ENCODE peak calls at places on chromosomes 11 and 22, in ten cellular contexts. O is HFFc6; U is activated T-cell treated with anti-CD3 and anti-CD28 coated beads, Interleukin-2, amount 50 U/mL, for 72 hours; X is Jurkat, Clone E6-1; Z is T-helper 9 cell; W is stimulated activated CD8-positive, alpha-beta memory T cell treated with anti-CD3 and anti-CD28 coated beads, Interleukin-4, amount 100 ng/mL, for 4 hours; C is GM23248; J is progenitor cell of endocrine pancreas; P is stimulated activated CD4-positive, alpha-beta T cell treated with anti-CD3 and anti-CD28 coated beads, Interleukin-4, amount 100 ng/mL, for 48 hours; G is myocyte. F is an unnamed sample.
A peak's percentile ranks its signal among the peaks of the same experiment; 100 is the strongest.

GRCh38 chr11:128594246-128594645 is 6.9 kb upstream of the ETS1 start:
- DNase-seq in U (no peak), G (no peak), W (no peak), C (no peak), X (no peak), Z (no peak), J (no peak), P (no peak), O (no peak), F (no peak)

GRCh38 chr22:49763696-49764095 is 64.0 kb downstream of the BRD1 start:
- DNase-seq in C (no peak), U (no peak), W (no peak), X (no peak), O (no peak), J (peak; percentile 7), P (no peak), Z (no peak), G (no peak), F (no peak)

GRCh38 chr11:32830796-32831195 is 1.1 kb downstream of the PRRG4 start:
- DNase-seq in W (no peak), P (no peak), O (no peak), C (no peak), G (no peak), U (no peak), J (no peak), X (no peak), Z (no peak), F (no peak)

GRCh38 chr11:132251095-132251494 is 880.7 kb downstream of the NTM start:
- DNase-seq in G (no peak), Z (no peak), X (no peak), W (no peak), C (no peak), J (no peak), P (no peak), O (no peak), U (no peak), F (no peak)

GRCh38 chr11:44418438-44418795 is 108.5 kb upstream of the ALX4 start:
- DNase-seq in X (no peak), W (no peak), C (no peak), G (peak; percentile 80), U (no peak), Z (no peak), P (no peak), J (no peak), O (no peak), F (no peak)

GRCh38 chr11:78645226-78646202 is 70.8 kb upstream of the NARS2 start:
- DNase-seq in G (peak; percentile 61), W (peak; percentile 41), U (peak; percentile 63), Z (peak; percentile 45), J (peak; percentile 78), C (peak; percentile 60), O (peak; percentile 39), P (peak; percentile 55), X (peak; percentile 35), F (peak; percentile 47)

GRCh38 chr22:45426387-45426786 is 12.9 kb downstream of the RIBC2 start:
- DNase-seq in C (no peak), X (no peak), P (no peak), Z (no peak), G (no peak), W (no peak), O (no peak), J (no peak), U (no peak), F (no peak)

GRCh38 chr11:36251716-36252307 is 37.4 kb downstream of the COMMD9 start:
- DNase-seq in P (no peak), Z (no peak), X (no peak), W (no peak), O (no peak), G (no peak), J (no peak), U (no peak), C (no peak), F (no peak)

GRCh38 chr22:36454916-36455570 is 26.4 kb downstream of the TXN2 start:
- DNase-seq in Z (peak; percentile 95), G (peak; percentile 51), X (peak; percentile 93), C (peak; percentile 85), O (peak; percentile 57), J (peak; percentile 94), P (peak; percentile 96), U (peak; percentile 98), W (peak; percentile 79), F (peak; percentile 93)

GRCh38 chr22:38187413-38188212 is 6.0 kb upstream of the PLA2G6 start:
- DNase-seq in G (peak; percentile 85), O (no peak), U (no peak), P (no peak), J (no peak), Z (no peak), X (no peak), C (no peak), W (no peak), F (peak; percentile 61)

GRCh38 chr22:25548866-25549464 is 15.5 kb upstream of the GRK3 start:
- DNase-seq in U (no peak), O (no peak), P (no peak), W (no peak), X (no peak), J (no peak), C (no peak), G (no peak), Z (no peak), F (peak; percentile 31)

GRCh38 chr11:107301886-107302285 is 155.7 kb downstream of the CWF19L2 start:
- DNase-seq in W (no peak), G (no peak), X (no peak), C (no peak), J (no peak), P (no peak), Z (no peak), O (no peak), U (no peak), F (peak; percentile 7)

GRCh38 chr11:44752262-44752661 is 25.5 kb downstream of the TSPAN18 start:
- DNase-seq in W (no peak), J (no peak), U (no peak), X (no peak), C (no peak), P (no peak), Z (no peak), O (no peak), G (no peak), F (no peak)

GRCh38 chr11:91608662-91609061 is 616.0 kb upstream of the FAT3 start:
- DNase-seq in W (no peak), O (no peak), X (no peak), U (no peak), C (no peak), G (no peak), J (no peak), Z (no peak), P (no peak), F (peak; percentile 39)

GRCh38 chr11:130600616-130601015 is 152.2 kb downstream of the ADAMTS15 start:
- DNase-seq in J (no peak), U (no peak), G (no peak), X (no peak), P (no peak), O (no peak), Z (no peak), W (no peak), C (no peak), F (no peak)

GRCh38 chr11:69521461-69521860 is 40.0 kb downstream of the LINC01488 start:
- DNase-seq in C (no peak), U (no peak), J (no peak), P (no peak), G (no peak), X (no peak), O (no peak), Z (no peak), W (no peak), F (no peak)

GRCh38 chr11:102640946-102641345 is 15.8 kb upstream of the MMP20 start:
- DNase-seq in X (no peak), Z (no peak), G (no peak), P (no peak), O (no peak), C (no peak), W (no peak), U (no peak), J (no peak), F (no peak)

GRCh38 chr11:62559204-62559603 is 12.6 kb upstream of the AHNAK start:
- DNase-seq in G (no peak), J (no peak), X (no peak), P (no peak), Z (no peak), U (no peak), O (no peak), W (no peak), C (no peak), F (no peak)

GRCh38 chr11:57711414-57712255 is at the start of gene MED19:
- DNase-seq in X (peak; percentile 56), J (peak; percentile 77), W (peak; percentile 53), C (peak; percentile 89), O (peak; percentile 73), Z (peak; percentile 61), P (peak; percentile 71), G (peak; percentile 56), U (peak; percentile 84), F (peak; percentile 79)

GRCh38 chr22:40855104-40855959 is 1.1 kb downstream of the ST13 start:
- DNase-seq in W (no peak), P (no peak), C (peak; percentile 82), Z (no peak), U (peak; percentile 12), J (no peak), X (no peak), G (peak; percentile 24), O (no peak), F (peak; percentile 24)

GRCh38 chr11:18192988-18193387 is 20.4 kb downstream of the MRGPRX4 start:
- DNase-seq in X (no peak), W (no peak), Z (no peak), J (no peak), C (no peak), U (no peak), P (no peak), O (no peak), G (no peak), F (no peak)

F was measured in fibroblast of lung.